ENCODE peak calls at places on chromosome 5, in five cellular contexts. F is RCC 7860, Q is cerebellum, G is GOT3, E is NCI-H146. C is an unnamed sample.

GRCh38 chr5:138096363-138096762 is 12.5 kb downstream of the WNT8A start:
- DNase-seq in Q (no peak), G (no peak), E (no peak), F (no peak), C (no peak)

GRCh38 chr5:101306391-101307137 is 403.5 kb upstream of the ST8SIA4 start:
- DNase-seq in G (no peak), Q (no peak), E (peak; percentile 30), F (no peak), C (no peak)

GRCh38 chr5:94243612-94244011 is 374.8 kb downstream of the KIAA0825 start:
- DNase-seq in G (no peak), E (no peak), F (no peak), Q (no peak), C (no peak)

GRCh38 chr5:34774139-34774538 is 64.8 kb upstream of the TTC23L start:
- DNase-seq in F (no peak), G (no peak), E (no peak), Q (no peak), C (no peak)

GRCh38 chr5:112472614-112473013 is 53.5 kb upstream of the EPB41L4A start:
- DNase-seq in F (no peak), Q (no peak), E (no peak), G (no peak), C (no peak)

GRCh38 chr5:128038641-128039040 is 44.9 kb upstream of the SLC12A2 start:
- DNase-seq in F (no peak), G (no peak), Q (no peak), E (no peak), C (no peak)

GRCh38 chr5:107670927-107671741 is at the start of gene EFNA5:
- DNase-seq in Q (peak; percentile 27), E (peak; percentile 69), G (peak; percentile 29), F (peak; percentile 47), C (peak; percentile 52)

GRCh38 chr5:137639645-137640044 is 96.2 kb downstream of the KLHL3 start:
- DNase-seq in E (no peak), Q (peak; percentile 51), G (no peak), F (no peak), C (no peak)

GRCh38 chr5:45847877-45848276 is 151.7 kb upstream of the HCN1 start:
- DNase-seq in F (no peak), G (no peak), Q (no peak), E (no peak), C (no peak)

GRCh38 chr5:31581498-31582099 is 49.5 kb downstream of the C5orf22 start:
- DNase-seq in G (no peak), Q (peak; percentile 33), F (peak; percentile 57), E (peak; percentile 29), C (no peak)

GRCh38 chr5:170293273-170293672 is 4.3 kb downstream of the LCP2 start:
- DNase-seq in F (no peak), G (no peak), E (no peak), Q (no peak), C (peak; percentile 49)

GRCh38 chr5:101943784-101944183 is 352.3 kb downstream of the SLCO4C1 start:
- DNase-seq in Q (no peak), G (no peak), E (no peak), F (no peak), C (no peak)

GRCh38 chr5:969421-969839 is 39.2 kb upstream of the NKD2 start:
- DNase-seq in F (no peak), G (no peak), Q (peak; percentile 41), E (no peak), C (no peak)

GRCh38 chr5:157459715-157460599 is at the start of gene NIPAL4:
- DNase-seq in G (no peak), Q (no peak), E (no peak), F (no peak), C (peak; percentile 20)

GRCh38 chr5:14443665-14444064 is 137.9 kb upstream of the OTULINL start:
- DNase-seq in E (no peak), G (no peak), Q (no peak), F (no peak), C (no peak)

GRCh38 chr5:151072234-151073025 is 8.4 kb downstream of the TNIP1 start:
- DNase-seq in F (peak; percentile 96), G (no peak), E (no peak), Q (no peak), C (no peak)

GRCh38 chr5:126868961-126869451 is 92.1 kb downstream of the LMNB1 start:
- DNase-seq in E (peak; percentile 2), F (no peak), Q (peak; percentile 44), G (no peak), C (no peak)

GRCh38 chr5:64773533-64773932 is 4.8 kb downstream of the CWC27 start:
- DNase-seq in Q (no peak), E (no peak), F (no peak), G (no peak), C (no peak)

GRCh38 chr5:59709833-59710232 is 183.7 kb downstream of the PDE4D start:
- DNase-seq in G (no peak), Q (no peak), E (no peak), F (no peak), C (peak; percentile 37)

GRCh38 chr5:36691241-36691640 is 84.8 kb downstream of the SLC1A3 start:
- DNase-seq in F (no peak), Q (no peak), E (no peak), G (no peak), C (no peak)

GRCh38 chr5:127206320-127207113 is 84.1 kb upstream of the MEGF10 start:
- DNase-seq in F (peak; percentile 87), E (no peak), G (no peak), Q (no peak), C (no peak)

GRCh38 chr5:39274388-39275085 is 55.2 kb upstream of the FYB1 start:
- DNase-seq in F (no peak), G (no peak), Q (no peak), E (no peak), C (no peak)

GRCh38 chr5:24094081-24094480 is 550.7 kb downstream of the CDH10 start:
- DNase-seq in E (no peak), Q (no peak), F (no peak), G (no peak), C (no peak)

GRCh38 chr5:76556511-76557221 is 66.5 kb downstream of the F2RL2 start:
- DNase-seq in E (no peak), F (no peak), Q (no peak), G (no peak), C (no peak)

GRCh38 chr5:176413255-176413565 is 3.1 kb downstream of the CLTB start:
- DNase-seq in Q (peak; percentile 30), G (no peak), E (no peak), F (no peak), C (no peak)

GRCh38 chr5:5335115-5335514 is 87.4 kb upstream of the ICE1 start:
- DNase-seq in F (no peak), Q (no peak), E (no peak), G (no peak), C (no peak)

GRCh38 chr5:99104538-99105132 is 175.8 kb upstream of the CHD1 start:
- DNase-seq in E (peak; percentile 33), F (no peak), Q (peak; percentile 19), G (no peak), C (no peak)

GRCh38 chr5:124148574-124148973 is 597.9 kb downstream of the ZNF608 start:
- DNase-seq in E (no peak), G (no peak), Q (no peak), F (no peak), C (no peak)

GRCh38 chr5:111494350-111494999 is 17.9 kb downstream of the STARD4 start:
- DNase-seq in Q (no peak), F (no peak), G (no peak), E (no peak), C (no peak)

GRCh38 chr5:135386886-135387628 is 12.0 kb downstream of the MACROH2A1 start:
- DNase-seq in Q (no peak), E (no peak), G (no peak), F (peak; percentile 69), C (peak; percentile 60)

GRCh38 chr5:169702726-169703481 is 65.8 kb downstream of the DOCK2 start:
- DNase-seq in E (no peak), F (no peak), Q (no peak), G (no peak), C (no peak)